ENCODE peak calls at places on chromosomes 7 and 10, in nine cellular contexts. G is CD4-positive, CD25-positive, alpha-beta regulatory T cell; D is heart left ventricle; L is suprapubic skin; B is small intestine; A is stimulated activated CD4-positive, alpha-beta T cell treated with anti-CD3 and anti-CD28 coated beads, Interleukin-1b, Interleukin-23, amount 100 ng/mL, for 4 hours; T is foreskin fibroblast; J is CD8-positive, alpha-beta memory T cell; O is breast epithelium. S is an unnamed sample.

GRCh38 chr7:55026086-55026790 is 7.4 kb downstream of the EGFR start:
- DNase-seq in G (no peak), D (no peak), L (no peak), B (no peak), A (no peak), T (no peak), J (no peak), O (no peak), S (no peak)

GRCh38 chr10:88883443-88883799 is 3.4 kb downstream of the STAMBPL1 start:
- DNase-seq in G (peak), D (no peak), L (no peak), B (no peak), A (no peak), T (no peak), J (no peak), O (no peak), S (peak)

GRCh38 chr10:93435621-93436385 is 46.3 kb downstream of the MYOF start:
- DNase-seq in G (no peak), D (no peak), L (no peak), B (no peak), A (no peak), T (peak), J (no peak), O (no peak), S (no peak)

GRCh38 chr7:154699421-154699820 is 303.5 kb downstream of the PAXIP1 start:
- DNase-seq in G (no peak), D (no peak), L (no peak), B (no peak), A (no peak), T (no peak), J (no peak), O (no peak), S (no peak)

GRCh38 chr7:40777913-40778312 is 643.1 kb downstream of the SUGCT start:
- DNase-seq in G (no peak), D (no peak), L (no peak), B (no peak), A (no peak), T (no peak), J (no peak), O (no peak), S (no peak)

GRCh38 chr10:18164093-18164492 is 23.9 kb downstream of the CACNB2 start:
- DNase-seq in G (no peak), D (no peak), L (no peak), B (peak), A (no peak), T (peak), J (no peak), O (no peak), S (no peak)

GRCh38 chr10:20369863-20370736 is 527.0 kb downstream of the NEBL start:
- DNase-seq in G (no peak), D (no peak), L (no peak), B (peak), A (no peak), T (no peak), J (no peak), O (no peak), S (no peak)

GRCh38 chr7:7434379-7434778 is 101.3 kb downstream of the COL28A1 start:
- DNase-seq in G (no peak), D (no peak), L (no peak), B (no peak), A (no peak), T (no peak), J (no peak), O (no peak), S (no peak)

GRCh38 chr7:108170251-108170650 is 40.1 kb upstream of the LAMB4 start:
- DNase-seq in G (no peak), D (no peak), L (no peak), B (no peak), A (no peak), T (no peak), J (no peak), O (no peak), S (no peak)

GRCh38 chr7:67788689-67789088 is 792.1 kb downstream of the TYW1 start:
- DNase-seq in G (no peak), D (no peak), L (no peak), B (no peak), A (no peak), T (peak), J (no peak), O (no peak), S (no peak)

GRCh38 chr10:132698211-132698751 is 87.7 kb downstream of the NKX6-2 start:
- DNase-seq in G (no peak), D (no peak), L (peak), B (no peak), A (no peak), T (no peak), J (no peak), O (no peak), S (no peak)

GRCh38 chr10:96387601-96388000 is 28.8 kb upstream of the OPALIN start:
- DNase-seq in G (no peak), D (no peak), L (no peak), B (no peak), A (no peak), T (no peak), J (no peak), O (no peak), S (no peak)

GRCh38 chr10:15515207-15515606 is 144.1 kb upstream of the FAM171A1 start:
- DNase-seq in G (no peak), D (no peak), L (no peak), B (no peak), A (no peak), T (peak), J (no peak), O (peak), S (no peak)

GRCh38 chr10:30045961-30046360 is 13.4 kb downstream of the JCAD start:
- DNase-seq in G (no peak), D (no peak), L (no peak), B (no peak), A (no peak), T (no peak), J (no peak), O (no peak), S (no peak)

GRCh38 chr7:79332091-79332490 is 121.4 kb downstream of the MAGI2 start:
- DNase-seq in G (no peak), D (no peak), L (no peak), B (no peak), A (no peak), T (peak), J (no peak), O (no peak), S (no peak)

GRCh38 chr10:29961351-29961750 is 98.0 kb downstream of the JCAD start:
- DNase-seq in G (no peak), D (no peak), L (no peak), B (no peak), A (no peak), T (no peak), J (no peak), O (no peak), S (no peak)

GRCh38 chr7:157844141-157844540 is 507.3 kb downstream of the DNAJB6 start:
- DNase-seq in G (no peak), D (no peak), L (no peak), B (no peak), A (no peak), T (no peak), J (no peak), O (no peak), S (no peak)

GRCh38 chr10:50393784-50394183 is 142.5 kb upstream of the ASAH2 start:
- DNase-seq in G (no peak), D (no peak), L (no peak), B (peak), A (no peak), T (no peak), J (no peak), O (no peak), S (no peak)

GRCh38 chr7:155998328-155998691 is 186.0 kb upstream of the SHH start:
- DNase-seq in G (no peak), D (no peak), L (no peak), B (no peak), A (peak), T (no peak), J (no peak), O (no peak), S (no peak)

S was measured in central memory CD4-positive, alpha-beta T cell.